ENCODE peak calls at places on chromosomes 5 and 9, in five cellular contexts. V, R, B, O and L are unnamed samples.
A peak's percentile ranks its signal among the peaks of the same experiment; 100 is the strongest.

GRCh38 chr5:37721447-37721871 is 118.4 kb downstream of the GDNF start:
- DNase-seq in R (no peak), V (no peak), O (no peak), B (no peak), L (no peak)

GRCh38 chr5:140806834-140807775 is at the start of gene PCDHA4:
- DNase-seq in O (no peak), R (no peak), B (no peak), V (peak; percentile 26), L (peak; percentile 45)

GRCh38 chr5:40481226-40481625 is 198.5 kb upstream of the PTGER4 start:
- DNase-seq in O (no peak), R (no peak), B (no peak), V (no peak), L (no peak)

GRCh38 chr5:164289526-164289925 is 784.1 kb downstream of the MAT2B start:
- DNase-seq in B (no peak), R (no peak), V (no peak), O (no peak), L (no peak)

GRCh38 chr9:134208310-134208841 is 44.0 kb upstream of the RNU6ATAC start:
- DNase-seq in R (peak; percentile 83), B (no peak), V (no peak), O (peak; percentile 79), L (peak; percentile 24)

GRCh38 chr5:55226027-55226933 is 835 bp downstream of the MCIDAS start:
- DNase-seq in V (peak; percentile 70), O (peak; percentile 37), R (peak; percentile 73), B (no peak), L (no peak)

GRCh38 chr9:34204011-34204635 is 25.3 kb downstream of the UBAP1 start:
- DNase-seq in O (no peak), B (no peak), V (no peak), R (no peak), L (no peak)

GRCh38 chr5:58615931-58616330 is 33.1 kb downstream of the RAB3C start:
- DNase-seq in O (no peak), V (no peak), B (no peak), R (no peak), L (no peak)

GRCh38 chr5:113606298-113607134 is 93.0 kb downstream of the YTHDC2 start:
- DNase-seq in O (peak; percentile 30), B (peak; percentile 22), R (peak; percentile 63), V (peak; percentile 11), L (peak; percentile 25)

GRCh38 chr9:89467278-89467625 is 30.7 kb downstream of the SEMA4D start:
- DNase-seq in V (no peak), O (no peak), R (no peak), B (no peak), L (no peak)

GRCh38 chr5:78005021-78005785 is 229.1 kb upstream of the TBCA start:
- DNase-seq in B (no peak), O (no peak), R (no peak), V (no peak), L (no peak)

GRCh38 chr5:64144429-64145215 is 21.0 kb upstream of the RNF180 start:
- DNase-seq in O (no peak), R (no peak), V (no peak), B (no peak), L (no peak)

GRCh38 chr5:103617090-103617489 is 54.5 kb upstream of the NUDT12 start:
- DNase-seq in O (no peak), V (no peak), R (no peak), B (no peak), L (no peak)

GRCh38 chr5:6713274-6714181 is at the start of gene TENT4A:
- DNase-seq in V (peak; percentile 46), B (peak; percentile 46), O (peak; percentile 53), R (peak; percentile 75), L (peak; percentile 54)

GRCh38 chr9:127253446-127253845 is 11.1 kb upstream of the GARNL3 start:
- DNase-seq in V (no peak), B (no peak), R (no peak), O (no peak), L (no peak)

GRCh38 chr5:113255105-113255504 is 179.7 kb downstream of the TSSK1B start:
- DNase-seq in V (no peak), B (no peak), R (no peak), O (no peak), L (no peak)

GRCh38 chr9:137740311-137740710 is 121.5 kb downstream of the EHMT1 start:
- DNase-seq in R (no peak), V (no peak), O (no peak), B (no peak), L (no peak)

GRCh38 chr9:98438701-98439100 is 183.3 kb upstream of the TBC1D2 start:
- DNase-seq in O (no peak), V (no peak), B (no peak), R (no peak), L (no peak)

GRCh38 chr5:167664222-167664804 is 627.1 kb upstream of the WWC1 start:
- DNase-seq in B (no peak), V (no peak), R (no peak), O (no peak), L (no peak)

GRCh38 chr5:176535655-176536131 is 1.5 kb downstream of the RNF44 start:
- DNase-seq in R (no peak), B (peak; percentile 44), V (no peak), O (no peak), L (no peak)

GRCh38 chr5:170740586-170741205 is 42.8 kb upstream of the GABRP start:
- DNase-seq in B (no peak), R (no peak), V (no peak), O (no peak), L (no peak)

GRCh38 chr5:16582081-16582480 is 34.7 kb downstream of the RETREG1 start:
- DNase-seq in O (no peak), B (no peak), R (no peak), V (no peak), L (no peak)

GRCh38 chr9:114087721-114088120 is 9.6 kb upstream of the AMBP start:
- DNase-seq in V (no peak), O (no peak), B (no peak), R (no peak), L (no peak)

GRCh38 chr9:5389109-5389732 is 48.5 kb downstream of the PLGRKT start:
- DNase-seq in B (no peak), O (no peak), R (no peak), V (no peak), L (no peak)

GRCh38 chr9:120877276-120878034 is 467 bp upstream of the PHF19 start:
- DNase-seq in B (peak; percentile 57), R (peak; percentile 88), O (peak; percentile 70), V (peak; percentile 68), L (peak; percentile 78)

GRCh38 chr9:95102001-95102433 is 215.5 kb downstream of the FANCC start:
- DNase-seq in V (no peak), R (no peak), O (no peak), B (no peak), L (no peak)
- H3K27ac ChIP-seq in V (peak overlapping the region; percentile 28), R (peak overlapping the region; percentile 31), O (no peak overlapping the region), B (no peak overlapping the region), L (no peak overlapping the region)

GRCh38 chr9:74496819-74497749 is at the start of gene RORB:
- DNase-seq in O (peak; percentile 66), B (peak; percentile 81), R (peak; percentile 80), V (peak; percentile 35), L (peak; percentile 46)
- TF ChIP-seq POLR2A in O (no peak), B (peak; percentile 63), R (no peak), V (no peak), L (peak; percentile 29)

GRCh38 chr5:32020271-32020670 is 153.8 kb downstream of the GOLPH3 start:
- DNase-seq in R (no peak), O (no peak), B (no peak), V (no peak), L (no peak)
- H3K4me1 ChIP-seq in R (peaks cover 18% of the 10 kb centered on the region), O (no peaks in the 10 kb centered on the region), B (no peaks in the 10 kb centered on the region), V (no peaks in the 10 kb centered on the region), L (peaks cover 9% of the 10 kb centered on the region)

DNA sequence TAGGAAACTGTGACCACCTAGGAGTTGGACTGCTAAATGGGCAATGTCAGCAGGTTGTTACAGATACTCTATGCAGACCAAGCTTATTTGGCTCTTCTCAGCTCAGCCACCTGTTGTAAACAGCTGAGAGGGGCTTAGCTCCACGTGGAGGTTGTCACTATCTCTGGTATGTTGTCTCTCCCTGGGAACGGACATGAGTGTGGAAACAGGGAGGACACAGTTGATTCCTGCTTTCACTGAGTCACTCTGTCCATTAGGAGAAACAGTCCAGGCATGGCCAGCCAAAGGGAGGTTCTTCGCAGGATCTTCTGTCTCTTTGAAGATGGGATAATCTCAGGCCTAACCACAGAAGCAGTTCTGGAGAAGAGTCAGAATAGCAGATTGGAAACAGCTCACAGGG is 121.2 kb downstream of the PALM2AKAP2 start:
- DNase-seq in B (no peak), V (no peak), O (no peak), R (no peak), L (no peak)
- H3K27ac ChIP-seq in B (no peak overlapping the region), V (no peak overlapping the region), O (no peak overlapping the region), R (no peak overlapping the region), L (no peak overlapping the region)

GRCh38 chr9:77188242-77188641 is 10.9 kb downstream of the VPS13A start:
- DNase-seq in R (no peak), V (no peak), O (no peak), B (no peak), L (no peak)

GRCh38 chr9:77180056-77180455 is 2.7 kb downstream of the VPS13A start:
- DNase-seq in O (no peak), B (no peak), R (no peak), V (no peak), L (no peak)

GRCh38 chr9:77177894-77178794 is 810 bp downstream of the VPS13A start:
- DNase-seq in B (peak; percentile 51), O (peak; percentile 64), V (peak; percentile 53), R (peak; percentile 68), L (peak; percentile 37)

GRCh38 chr9:77183581-77183980 is 6.2 kb downstream of the VPS13A start:
- DNase-seq in V (no peak), B (no peak), O (no peak), R (no peak), L (no peak)
- TF ChIP-seq POLR2A in V (no peak), B (no peak), O (no peak), R (no peak), L (no peak)

GRCh38 chr5:136034492-136034891 is 5.7 kb downstream of the TGFBI start:
- DNase-seq in R (no peak), O (no peak), B (no peak), V (no peak), L (no peak)
- H3K4me1 ChIP-seq in R (peaks cover 61% of the 10 kb centered on the region), O (no peaks in the 10 kb centered on the region), B (no peaks in the 10 kb centered on the region), V (peaks cover 18% of the 10 kb centered on the region), L (no peaks in the 10 kb centered on the region)